ENCODE peak calls at places on chromosomes 3 and 15, in seven cellular contexts. N is 8988T; H is hepatocyte; F is stimulated activated CD4-positive, alpha-beta T cell treated with anti-CD3 and anti-CD28 coated beads, Interleukin-2, amount 100 ng/mL, for 48 hours; Q is AG08395; Z is neural crest cell; W is mucosa of gallbladder. G is an unnamed sample.

GRCh38 chr15:43893956-43894355 is 67.2 kb downstream of the WDR76 start:
- DNase-seq in W (no peak), F (no peak), H (no peak), Z (no peak), N (no peak), Q (no peak), G (no peak)

GRCh38 chr15:97078556-97078955 is 748.1 kb downstream of the NR2F2 start:
- DNase-seq in H (no peak), Z (no peak), W (no peak), Q (no peak), F (no peak), N (no peak), G (no peak)

GRCh38 chr3:31695280-31696008 is 162.7 kb downstream of the STT3B start:
- DNase-seq in N (no peak), Z (no peak), W (no peak), Q (no peak), F (peak), H (peak), G (peak)

GRCh38 chr3:125261031-125261430 is 48.5 kb upstream of the SLC12A8 start:
- DNase-seq in W (no peak), F (no peak), N (no peak), Z (no peak), H (no peak), Q (no peak), G (no peak)

GRCh38 chr3:133125171-133125570 is 87.0 kb downstream of the TMEM108 start:
- DNase-seq in Q (no peak), Z (no peak), N (no peak), H (no peak), W (no peak), F (no peak), G (no peak)

GRCh38 chr15:74383695-74384565 is 16.5 kb upstream of the CYP11A1 start:
- DNase-seq in H (peak), N (no peak), Z (no peak), Q (no peak), F (no peak), W (no peak), G (peak)

GRCh38 chr15:70507772-70508351 is 255.5 kb downstream of the UACA start:
- DNase-seq in Q (no peak), W (no peak), Z (no peak), H (peak), F (no peak), N (no peak), G (peak)

GRCh38 chr3:32733631-32734229 is 48.7 kb downstream of the CNOT10 start:
- DNase-seq in Z (no peak), F (no peak), W (no peak), N (peak), Q (peak), H (peak), G (no peak)

GRCh38 chr3:110198717-110199587 is 861.6 kb upstream of the DPPA4 start:
- DNase-seq in W (no peak), H (no peak), F (no peak), Z (no peak), N (no peak), Q (no peak), G (no peak)

GRCh38 chr3:108459225-108459624 is 51.2 kb downstream of the MYH15 start:
- DNase-seq in W (no peak), F (no peak), N (no peak), Q (no peak), H (no peak), Z (no peak), G (no peak)

GRCh38 chr15:32134777-32135307 is 104.5 kb downstream of the CHRNA7 start:
- DNase-seq in Q (no peak), Z (no peak), N (no peak), W (no peak), F (no peak), H (no peak), G (no peak)

GRCh38 chr3:159148466-159148865 is 346.6 kb downstream of the MFSD1 start:
- DNase-seq in N (no peak), F (no peak), Q (no peak), H (no peak), Z (no peak), W (no peak), G (no peak)

GRCh38 chr15:39100106-39100505 is 480.8 kb upstream of the THBS1 start:
- DNase-seq in F (no peak), Z (no peak), N (no peak), Q (peak), H (no peak), W (no peak), G (no peak)

GRCh38 chr3:58640700-58641372 is 25.7 kb downstream of the FAM3D start:
- DNase-seq in F (peak), W (peak), H (peak), Q (peak), Z (peak), N (peak), G (peak)

GRCh38 chr3:21170964-21171363 is 580.0 kb downstream of the ZNF385D start:
- DNase-seq in Q (no peak), W (no peak), N (no peak), Z (peak), H (peak), F (no peak), G (peak)

GRCh38 chr15:95559875-95560394 is 770.6 kb upstream of the NR2F2 start:
- DNase-seq in W (no peak), F (no peak), N (no peak), Q (peak), Z (no peak), H (peak), G (peak)

GRCh38 chr3:150061288-150062018 is 90.8 kb upstream of the PFN2 start:
- DNase-seq in Z (no peak), Q (no peak), N (no peak), W (no peak), H (no peak), F (no peak), G (no peak)

GRCh38 chr15:84979651-84980050 is 2.0 kb upstream of the PDE8A start:
- DNase-seq in Q (no peak), Z (no peak), W (no peak), F (no peak), H (peak), N (no peak), G (no peak)

GRCh38 chr15:24823473-24823872 is 131.3 kb upstream of the SNRPN start:
- DNase-seq in Q (no peak), H (peak), F (no peak), N (no peak), W (no peak), Z (peak), G (no peak)

GRCh38 chr15:98873441-98874218 is 134.0 kb downstream of the PGPEP1L start:
- DNase-seq in H (no peak), N (peak), W (no peak), Z (no peak), Q (peak), F (no peak), G (no peak)

GRCh38 chr15:87212041-87212440 is 1044.5 kb downstream of the NTRK3 start:
- DNase-seq in W (no peak), H (no peak), F (no peak), Q (no peak), Z (no peak), N (no peak), G (no peak)

GRCh38 chr3:172536505-172536904 is 13.3 kb upstream of the TNFSF10 start:
- DNase-seq in Q (no peak), F (no peak), H (no peak), Z (no peak), W (no peak), N (no peak), G (no peak)

GRCh38 chr15:92586930-92587329 is 68.6 kb downstream of the FAM174B start:
- DNase-seq in N (no peak), F (no peak), Z (no peak), H (no peak), Q (no peak), W (no peak), G (no peak)

GRCh38 chr15:79863886-79864285 is 32.9 kb downstream of the MTHFS start:
- DNase-seq in H (no peak), N (no peak), Z (no peak), Q (no peak), W (no peak), F (no peak), G (no peak)

GRCh38 chr3:113697192-113698090 is 999 bp upstream of the USF3 start:
- DNase-seq in H (peak), F (no peak), Z (no peak), Q (no peak), N (no peak), W (peak), G (peak)

GRCh38 chr3:132318451-132318850 is 1.2 kb downstream of the ACP3 start:
- DNase-seq in N (no peak), W (no peak), Z (no peak), Q (no peak), F (no peak), H (no peak), G (no peak)

GRCh38 chr3:22039156-22039555 is 288.1 kb upstream of the ZNF385D start:
- DNase-seq in Q (no peak), W (no peak), Z (no peak), F (no peak), H (no peak), N (no peak), G (no peak)

GRCh38 chr3:23807161-23808015 is 1.6 kb downstream of the UBE2E1 start:
- DNase-seq in Q (peak), H (peak), Z (no peak), N (no peak), F (no peak), W (no peak), G (no peak)

GRCh38 chr15:74589826-74590225 is 25.8 kb upstream of the CLK3 start:
- DNase-seq in N (no peak), W (no peak), Z (no peak), F (no peak), H (no peak), Q (no peak), G (no peak)

GRCh38 chr15:39926526-39926925 is 6.5 kb upstream of the GPR176 start:
- DNase-seq in W (no peak), H (no peak), N (no peak), Q (no peak), F (no peak), Z (no peak), G (no peak)

GRCh38 chr15:73930790-73931281 is 4.6 kb downstream of the LOXL1 start:
- DNase-seq in N (no peak), Q (peak), Z (no peak), H (peak), F (no peak), W (no peak), G (no peak)

GRCh38 chr15:77013786-77014136 is 18.8 kb downstream of the PSTPIP1 start:
- DNase-seq in W (peak), Z (no peak), N (no peak), Q (no peak), F (peak), H (no peak), G (peak)

GRCh38 chr15:69225355-69226027 is 65.1 kb downstream of the GLCE start:
- DNase-seq in F (no peak), Z (no peak), Q (peak), H (peak), W (no peak), N (no peak), G (no peak)

GRCh38 chr3:143236226-143236964 is 116.8 kb downstream of the CHST2 start:
- DNase-seq in N (no peak), H (no peak), Z (no peak), F (no peak), Q (no peak), W (no peak), G (no peak)

GRCh38 chr3:177585271-177585670 is 388.0 kb upstream of the TBL1XR1 start:
- DNase-seq in H (no peak), F (no peak), W (no peak), Z (no peak), N (no peak), Q (no peak), G (no peak)

GRCh38 chr3:98705694-98706093 is 57.4 kb upstream of the ST3GAL6 start:
- DNase-seq in Z (no peak), F (no peak), W (no peak), N (no peak), H (no peak), Q (no peak), G (no peak)

GRCh38 chr15:63836579-63836978 is 2.8 kb upstream of the HERC1 start:
- DNase-seq in F (no peak), Q (no peak), W (no peak), N (no peak), H (no peak), Z (no peak), G (no peak)

GRCh38 chr15:68201153-68201878 is 3.8 kb downstream of the CALML4 start:
- DNase-seq in Z (no peak), F (no peak), W (no peak), H (no peak), Q (no peak), N (no peak), G (no peak)

GRCh38 chr3:12588039-12588673 is 31.3 kb downstream of the MKRN2 start:
- DNase-seq in H (no peak), Q (no peak), Z (no peak), W (no peak), F (no peak), N (no peak), G (no peak)

G was measured in Calu3.